ENCODE peak calls at places on chromosomes 16 and 17, in eight cellular contexts. One of them, this sample, is unnamed.

GRCh38 chr16:84075376-84075775 is 32.8 kb upstream of the SLC38A8 start:
- DNase-seq in GF-D8: no peak
- DNase-seq in iris pigment epithelial cell: no peak
- DNase-seq in fibroblast of mammary gland: no peak
- DNase-seq in uterus: no peak
- DNase-seq in adrenal gland: no peak
- DNase-seq in cerebellar cortex: no peak
- DNase-seq in NCI-H774: no peak
- DNase-seq in this sample: no peak

GRCh38 chr17:7356072-7356549 is 1.2 kb downstream of the TMEM95 start:
- DNase-seq in cerebellar cortex: peak
- DNase-seq in uterus: peak
- DNase-seq in fibroblast of mammary gland: peak
- DNase-seq in GF-D8: no peak
- DNase-seq in iris pigment epithelial cell: peak
- DNase-seq in adrenal gland: peak
- DNase-seq in NCI-H774: peak
- DNase-seq in this sample: peak

GRCh38 chr16:25838724-25839186 is 147.0 kb downstream of the HS3ST4 start:
- DNase-seq in iris pigment epithelial cell: peak
- DNase-seq in fibroblast of mammary gland: peak
- DNase-seq in uterus: no peak
- DNase-seq in adrenal gland: peak
- DNase-seq in NCI-H774: peak
- DNase-seq in GF-D8: no peak
- DNase-seq in cerebellar cortex: peak
- DNase-seq in this sample: peak

GRCh38 chr17:12982224-12982623 is 35.6 kb downstream of the ELAC2 start:
- DNase-seq in NCI-H774: no peak
- DNase-seq in adrenal gland: no peak
- DNase-seq in GF-D8: no peak
- DNase-seq in fibroblast of mammary gland: no peak
- DNase-seq in cerebellar cortex: no peak
- DNase-seq in uterus: no peak
- DNase-seq in iris pigment epithelial cell: no peak
- DNase-seq in this sample: peak

GRCh38 chr17:596763-597644 is 117.6 kb downstream of the VPS53 start:
- DNase-seq in iris pigment epithelial cell: peak
- DNase-seq in GF-D8: no peak
- DNase-seq in adrenal gland: no peak
- DNase-seq in cerebellar cortex: no peak
- DNase-seq in NCI-H774: no peak
- DNase-seq in uterus: no peak
- DNase-seq in fibroblast of mammary gland: peak
- DNase-seq in this sample: no peak

GRCh38 chr17:79527286-79527685 is 83.6 kb downstream of the RBFOX3 start:
- DNase-seq in cerebellar cortex: no peak
- DNase-seq in NCI-H774: no peak
- DNase-seq in GF-D8: no peak
- DNase-seq in fibroblast of mammary gland: no peak
- DNase-seq in uterus: no peak
- DNase-seq in iris pigment epithelial cell: no peak
- DNase-seq in adrenal gland: no peak
- DNase-seq in this sample: no peak

GRCh38 chr16:30429418-30429677 is 482 bp downstream of the DCTPP1 start:
- DNase-seq in fibroblast of mammary gland: no peak
- DNase-seq in GF-D8: no peak
- DNase-seq in iris pigment epithelial cell: no peak
- DNase-seq in adrenal gland: no peak
- DNase-seq in cerebellar cortex: no peak
- DNase-seq in uterus: no peak
- DNase-seq in NCI-H774: no peak
- DNase-seq in this sample: no peak

GRCh38 chr17:67359960-67360817 is 6.2 kb downstream of the PSMD12 start:
- DNase-seq in fibroblast of mammary gland: peak
- DNase-seq in uterus: no peak
- DNase-seq in NCI-H774: no peak
- DNase-seq in cerebellar cortex: peak
- DNase-seq in adrenal gland: no peak
- DNase-seq in GF-D8: no peak
- DNase-seq in iris pigment epithelial cell: peak
- DNase-seq in this sample: peak

GRCh38 chr17:72466606-72467005 is 345.8 kb downstream of the SOX9 start:
- DNase-seq in cerebellar cortex: no peak
- DNase-seq in iris pigment epithelial cell: no peak
- DNase-seq in uterus: no peak
- DNase-seq in GF-D8: no peak
- DNase-seq in NCI-H774: no peak
- DNase-seq in fibroblast of mammary gland: no peak
- DNase-seq in adrenal gland: no peak
- DNase-seq in this sample: no peak

GRCh38 chr16:71894229-71894920 is 956 bp upstream of the IST1 start:
- DNase-seq in GF-D8: peak
- DNase-seq in adrenal gland: peak
- DNase-seq in cerebellar cortex: peak
- DNase-seq in NCI-H774: no peak
- DNase-seq in uterus: peak
- DNase-seq in fibroblast of mammary gland: peak
- DNase-seq in iris pigment epithelial cell: peak
- DNase-seq in this sample: peak

GRCh38 chr17:31842416-31843381 is 16.3 kb downstream of the COPRS start:
- DNase-seq in GF-D8: no peak
- DNase-seq in fibroblast of mammary gland: peak
- DNase-seq in cerebellar cortex: peak
- DNase-seq in uterus: peak
- DNase-seq in NCI-H774: peak
- DNase-seq in adrenal gland: peak
- DNase-seq in iris pigment epithelial cell: peak
- DNase-seq in this sample: peak

GRCh38 chr16:85773044-85773443 is 22.1 kb upstream of the C16orf74 start:
- DNase-seq in adrenal gland: no peak
- DNase-seq in GF-D8: no peak
- DNase-seq in uterus: no peak
- DNase-seq in iris pigment epithelial cell: no peak
- DNase-seq in cerebellar cortex: no peak
- DNase-seq in fibroblast of mammary gland: no peak
- DNase-seq in NCI-H774: no peak
- DNase-seq in this sample: no peak

GRCh38 chr16:57723170-57723569 is 12.4 kb upstream of the KATNB1 start:
- DNase-seq in cerebellar cortex: peak
- DNase-seq in GF-D8: no peak
- DNase-seq in uterus: no peak
- DNase-seq in NCI-H774: no peak
- DNase-seq in fibroblast of mammary gland: peak
- DNase-seq in iris pigment epithelial cell: no peak
- DNase-seq in adrenal gland: no peak
- DNase-seq in this sample: no peak

GRCh38 chr17:78559749-78560368 is 17.3 kb downstream of the DNAH17 start:
- DNase-seq in uterus: no peak
- DNase-seq in cerebellar cortex: no peak
- DNase-seq in NCI-H774: peak
- DNase-seq in iris pigment epithelial cell: no peak
- DNase-seq in fibroblast of mammary gland: no peak
- DNase-seq in GF-D8: no peak
- DNase-seq in adrenal gland: no peak
- DNase-seq in this sample: no peak

GRCh38 chr16:77238593-77238992 is 39.4 kb downstream of the SYCE1L start:
- DNase-seq in uterus: no peak
- DNase-seq in fibroblast of mammary gland: no peak
- DNase-seq in cerebellar cortex: peak
- DNase-seq in GF-D8: no peak
- DNase-seq in iris pigment epithelial cell: no peak
- DNase-seq in NCI-H774: no peak
- DNase-seq in adrenal gland: no peak
- DNase-seq in this sample: no peak

GRCh38 chr17:66347661-66348604 is 45.5 kb downstream of the PRKCA start:
- DNase-seq in uterus: no peak
- DNase-seq in fibroblast of mammary gland: peak
- DNase-seq in cerebellar cortex: no peak
- DNase-seq in NCI-H774: no peak
- DNase-seq in GF-D8: no peak
- DNase-seq in adrenal gland: no peak
- DNase-seq in iris pigment epithelial cell: peak
- DNase-seq in this sample: no peak

GRCh38 chr16:2497116-2497630 is 16.6 kb upstream of the ATP6V0C start:
- DNase-seq in iris pigment epithelial cell: no peak
- DNase-seq in cerebellar cortex: peak
- DNase-seq in adrenal gland: peak
- DNase-seq in fibroblast of mammary gland: peak
- DNase-seq in NCI-H774: no peak
- DNase-seq in GF-D8: peak
- DNase-seq in uterus: no peak
- DNase-seq in this sample: no peak

GRCh38 chr17:34173221-34173620 is 81.9 kb upstream of the CCL2 start:
- DNase-seq in cerebellar cortex: no peak
- DNase-seq in fibroblast of mammary gland: peak
- DNase-seq in GF-D8: no peak
- DNase-seq in uterus: no peak
- DNase-seq in iris pigment epithelial cell: peak
- DNase-seq in adrenal gland: no peak
- DNase-seq in NCI-H774: no peak
- DNase-seq in this sample: no peak

GRCh38 chr16:19114359-19115147 is 789 bp downstream of the ITPRIPL2 start:
- DNase-seq in GF-D8: peak
- DNase-seq in cerebellar cortex: peak
- DNase-seq in adrenal gland: peak
- DNase-seq in iris pigment epithelial cell: peak
- DNase-seq in NCI-H774: no peak
- DNase-seq in fibroblast of mammary gland: peak
- DNase-seq in uterus: peak
- DNase-seq in this sample: peak

GRCh38 chr16:83843657-83844056 is 35.9 kb downstream of the HSBP1 start:
- DNase-seq in fibroblast of mammary gland: no peak
- DNase-seq in adrenal gland: no peak
- DNase-seq in iris pigment epithelial cell: no peak
- DNase-seq in cerebellar cortex: no peak
- DNase-seq in uterus: no peak
- DNase-seq in GF-D8: peak
- DNase-seq in NCI-H774: no peak
- DNase-seq in this sample: peak

GRCh38 chr16:8740775-8741355 is 56.6 kb downstream of the TMEM186 start:
- DNase-seq in fibroblast of mammary gland: no peak
- DNase-seq in cerebellar cortex: no peak
- DNase-seq in iris pigment epithelial cell: no peak
- DNase-seq in GF-D8: no peak
- DNase-seq in uterus: no peak
- DNase-seq in NCI-H774: peak
- DNase-seq in adrenal gland: peak
- DNase-seq in this sample: no peak

GRCh38 chr16:28520672-28521071 is 14.0 kb upstream of the IL27 start:
- DNase-seq in cerebellar cortex: no peak
- DNase-seq in GF-D8: no peak
- DNase-seq in NCI-H774: no peak
- DNase-seq in fibroblast of mammary gland: no peak
- DNase-seq in adrenal gland: no peak
- DNase-seq in iris pigment epithelial cell: no peak
- DNase-seq in uterus: no peak
- DNase-seq in this sample: no peak

GRCh38 chr17:45427181-45427835 is 5.4 kb downstream of the ARHGAP27 start:
- DNase-seq in NCI-H774: no peak
- DNase-seq in GF-D8: no peak
- DNase-seq in cerebellar cortex: no peak
- DNase-seq in fibroblast of mammary gland: no peak
- DNase-seq in uterus: no peak
- DNase-seq in iris pigment epithelial cell: no peak
- DNase-seq in adrenal gland: no peak
- DNase-seq in this sample: no peak

GRCh38 chr16:73048292-73049050 is 543 bp upstream of the ZFHX3 start:
- DNase-seq in uterus: peak
- DNase-seq in adrenal gland: peak
- DNase-seq in NCI-H774: no peak
- DNase-seq in cerebellar cortex: no peak
- DNase-seq in fibroblast of mammary gland: no peak
- DNase-seq in GF-D8: no peak
- DNase-seq in iris pigment epithelial cell: no peak
- DNase-seq in this sample: no peak

This sample was measured in Kasumi-1.